ENCODE peak calls at places on chromosomes 12 and 14, in seven cellular contexts. O, P, K, C, H, W and Q are unnamed samples.

GRCh38 chr12:69401940-69402339 is 42.4 kb downstream of the YEATS4 start:
- DNase-seq in O (no peak), P (no peak), C (no peak), K (no peak), W (no peak), H (no peak), Q (no peak)

GRCh38 chr14:61025239-61026223 is 44.5 kb downstream of the SLC38A6 start:
- DNase-seq in C (peak), H (peak), W (peak), O (peak), K (peak), P (peak), Q (peak)

GRCh38 chr12:53044052-53044581 is 5.7 kb upstream of the TNS2 start:
- DNase-seq in W (peak), K (no peak), O (no peak), H (no peak), P (peak), C (no peak), Q (no peak)

GRCh38 chr14:93056166-93056839 is 59.4 kb downstream of the ITPK1 start:
- DNase-seq in K (no peak), P (peak), W (no peak), C (no peak), H (no peak), O (no peak), Q (no peak)

GRCh38 chr14:30078827-30079402 is 151.3 kb upstream of the PRKD1 start:
- DNase-seq in O (no peak), C (no peak), K (no peak), P (no peak), H (no peak), W (no peak), Q (no peak)

GRCh38 chr14:102885686-102886447 is 36.6 kb upstream of the AMN start:
- DNase-seq in W (no peak), O (no peak), C (no peak), P (no peak), K (no peak), H (no peak), Q (no peak)

GRCh38 chr12:4272976-4273650 is 449 bp upstream of the CCND2 start:
- DNase-seq in P (peak), C (no peak), W (no peak), H (no peak), K (no peak), O (no peak), Q (no peak)

GRCh38 chr14:93343266-93343665 is 3.7 kb upstream of the COX8C start:
- DNase-seq in H (no peak), O (no peak), P (no peak), C (no peak), K (no peak), W (no peak), Q (no peak)

GRCh38 chr12:68222336-68222735 is 3.3 kb downstream of the IL26 start:
- DNase-seq in C (peak), P (peak), K (no peak), H (no peak), O (no peak), W (no peak), Q (no peak)

GRCh38 chr12:1851126-1851791 is 30.9 kb downstream of the LRTM2 start:
- DNase-seq in H (no peak), K (no peak), C (peak), P (no peak), W (no peak), O (no peak), Q (peak)

GRCh38 chr12:94401326-94401725 is 58.3 kb downstream of the CEP83 start:
- DNase-seq in H (no peak), C (no peak), W (no peak), P (no peak), O (no peak), K (no peak), Q (no peak)

GRCh38 chr12:127926004-127926403 is 341.0 kb upstream of the TMEM132C start:
- DNase-seq in C (no peak), W (no peak), H (peak), K (no peak), P (peak), O (peak), Q (no peak)

GRCh38 chr12:34297790-34298164 is 275.5 kb downstream of the ALG10 start:
- DNase-seq in C (no peak), W (no peak), H (no peak), K (no peak), O (no peak), P (no peak), Q (no peak)

GRCh38 chr14:77301103-77301502 is 19.6 kb downstream of the POMT2 start:
- DNase-seq in P (peak), C (peak), K (peak), H (peak), W (peak), O (peak), Q (peak)

GRCh38 chr12:70722584-70723343 is 85.5 kb upstream of the PTPRB start:
- DNase-seq in O (no peak), H (no peak), K (no peak), W (no peak), C (no peak), P (no peak), Q (peak)

GRCh38 chr12:68225576-68226476 is at the start of gene IL26:
- DNase-seq in K (no peak), H (no peak), W (no peak), O (no peak), C (no peak), P (no peak), Q (no peak)

GRCh38 chr14:101665478-101666078 is 95.9 kb upstream of the PPP2R5C start:
- DNase-seq in K (peak), H (peak), W (no peak), C (peak), P (peak), O (peak), Q (peak)

GRCh38 chr12:27975222-27976136 is 2.9 kb upstream of the PTHLH start:
- DNase-seq in O (peak), P (peak), K (no peak), C (peak), W (peak), H (no peak), Q (peak)

GRCh38 chr12:65881348-65881961 is 57.2 kb downstream of the HMGA2 start:
- DNase-seq in P (peak), W (peak), H (no peak), K (no peak), C (no peak), O (no peak), Q (no peak)

GRCh38 chr12:92143280-92143679 is 2.4 kb downstream of the BTG1 start:
- DNase-seq in K (no peak), W (no peak), P (no peak), H (no peak), O (no peak), C (no peak), Q (peak)

GRCh38 chr14:50784683-50785505 is 46.1 kb downstream of the NIN start:
- DNase-seq in C (no peak), K (no peak), P (no peak), O (peak), W (no peak), H (no peak), Q (no peak)

GRCh38 chr14:24189460-24189859 is 844 bp upstream of the IPO4 start:
- DNase-seq in O (no peak), C (no peak), H (no peak), W (no peak), K (no peak), P (no peak), Q (no peak)

GRCh38 chr12:41795910-41796309 is 348.8 kb downstream of the GXYLT1 start:
- DNase-seq in P (peak), H (no peak), K (no peak), W (no peak), C (no peak), O (peak), Q (peak)

GRCh38 chr12:77924703-77925102 is 94.0 kb downstream of the NAV3 start:
- DNase-seq in K (no peak), P (no peak), O (no peak), W (no peak), C (no peak), H (no peak), Q (no peak)

DNA sequence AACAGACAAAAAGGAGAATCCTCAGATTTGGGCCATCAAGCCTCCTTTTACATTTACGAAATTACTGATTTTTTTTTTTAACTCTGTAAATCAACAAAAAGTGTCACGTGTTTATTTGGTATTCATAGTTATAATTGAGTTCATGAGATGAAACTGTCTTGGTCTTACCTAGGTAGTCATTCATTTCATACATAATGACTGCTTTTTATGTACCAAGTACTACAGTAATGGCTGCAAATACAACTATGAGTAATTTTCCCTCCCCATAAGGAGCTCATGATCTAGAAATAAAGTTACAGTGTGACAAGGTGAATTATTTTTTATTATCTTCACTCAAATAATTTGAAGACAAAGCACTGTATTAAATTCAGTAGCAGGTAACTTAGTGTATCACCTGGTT is 6.4 kb upstream of the TBK1 start:
- DNase-seq in W (no peak), P (no peak), O (no peak), H (no peak), K (no peak), C (no peak), Q (no peak)
- H3K27ac ChIP-seq in W (no peak), P (no peak), O (no peak), H (no peak), K (no peak), C (no peak), Q (no peak)

GRCh38 chr14:31994391-31995033 is 82.6 kb upstream of the ARHGAP5 start:
- DNase-seq in C (no peak), O (no peak), W (no peak), H (no peak), P (no peak), K (no peak), Q (no peak)
- H3K27ac ChIP-seq in C (peak), O (no peak), W (no peak), H (no peak), P (no peak), K (no peak), Q (no peak)

GRCh38 chr12:8829128-8829524 is 6.7 kb downstream of the A2ML1 start:
- DNase-seq in K (no peak), C (no peak), O (no peak), P (no peak), W (no peak), H (no peak), Q (no peak)
- H3K27ac ChIP-seq in K (no peak), C (no peak), O (no peak), P (no peak), W (no peak), H (no peak), Q (no peak)

GRCh38 chr12:6199531-6200265 is 502 bp upstream of the CD9 start:
- DNase-seq in P (peak), O (peak), W (peak), K (no peak), H (no peak), C (no peak), Q (peak)
- H3K27ac ChIP-seq in P (peak), O (peak), W (peak), K (peak), H (peak), C (peak), Q (peak)